ENCODE peak calls at places on chromosomes 5 and 9, in ten cellular contexts. One of them, this sample, is unnamed.

GRCh38 chr5:138000102-138000723 is 32.7 kb downstream of the FAM13B start:
- DNase-seq in Calu3: peak
- DNase-seq in GM06990: no peak
- DNase-seq in CD8-positive, alpha-beta T cell: no peak
- DNase-seq in bronchial epithelial cell: peak
- DNase-seq in nephron progenitor cell: no peak
- DNase-seq in AG09309: no peak
- DNase-seq in A549: peak
- DNase-seq in ovary: peak
- DNase-seq in foreskin fibroblast: peak
- DNase-seq in this sample: peak

GRCh38 chr9:107755267-107755666 is 265.7 kb upstream of the KLF4 start:
- DNase-seq in Calu3: peak
- DNase-seq in GM06990: no peak
- DNase-seq in CD8-positive, alpha-beta T cell: no peak
- DNase-seq in bronchial epithelial cell: peak
- DNase-seq in nephron progenitor cell: no peak
- DNase-seq in AG09309: no peak
- DNase-seq in A549: no peak
- DNase-seq in ovary: no peak
- DNase-seq in foreskin fibroblast: peak
- DNase-seq in this sample: peak

GRCh38 chr9:87670572-87671264 is 55.2 kb upstream of the CTSL start:
- DNase-seq in Calu3: no peak
- DNase-seq in GM06990: no peak
- DNase-seq in CD8-positive, alpha-beta T cell: no peak
- DNase-seq in bronchial epithelial cell: no peak
- DNase-seq in nephron progenitor cell: no peak
- DNase-seq in AG09309: no peak
- DNase-seq in A549: no peak
- DNase-seq in ovary: no peak
- DNase-seq in foreskin fibroblast: no peak
- DNase-seq in this sample: no peak

GRCh38 chr9:70561805-70562395 is 147.4 kb upstream of the KLF9 start:
- DNase-seq in Calu3: no peak
- DNase-seq in GM06990: no peak
- DNase-seq in CD8-positive, alpha-beta T cell: no peak
- DNase-seq in bronchial epithelial cell: no peak
- DNase-seq in nephron progenitor cell: no peak
- DNase-seq in AG09309: no peak
- DNase-seq in A549: no peak
- DNase-seq in ovary: no peak
- DNase-seq in foreskin fibroblast: no peak
- DNase-seq in this sample: no peak

GRCh38 chr5:153552886-153553285 is 62.4 kb downstream of the GRIA1 start:
- DNase-seq in Calu3: no peak
- DNase-seq in GM06990: no peak
- DNase-seq in CD8-positive, alpha-beta T cell: no peak
- DNase-seq in bronchial epithelial cell: no peak
- DNase-seq in nephron progenitor cell: no peak
- DNase-seq in AG09309: peak
- DNase-seq in A549: no peak
- DNase-seq in ovary: no peak
- DNase-seq in foreskin fibroblast: peak
- DNase-seq in this sample: no peak

GRCh38 chr9:127792417-127793031 is 6.7 kb downstream of the CDK9 start:
- DNase-seq in Calu3: no peak
- DNase-seq in GM06990: no peak
- DNase-seq in CD8-positive, alpha-beta T cell: no peak
- DNase-seq in bronchial epithelial cell: no peak
- DNase-seq in nephron progenitor cell: no peak
- DNase-seq in AG09309: no peak
- DNase-seq in A549: no peak
- DNase-seq in ovary: no peak
- DNase-seq in foreskin fibroblast: no peak
- DNase-seq in this sample: no peak

GRCh38 chr5:7017004-7017770 is 304.0 kb downstream of the TENT4A start:
- DNase-seq in Calu3: no peak
- DNase-seq in GM06990: no peak
- DNase-seq in CD8-positive, alpha-beta T cell: no peak
- DNase-seq in bronchial epithelial cell: no peak
- DNase-seq in nephron progenitor cell: no peak
- DNase-seq in AG09309: no peak
- DNase-seq in A549: no peak
- DNase-seq in ovary: no peak
- DNase-seq in foreskin fibroblast: no peak
- DNase-seq in this sample: no peak

GRCh38 chr5:170741801-170742200 is 41.7 kb upstream of the GABRP start:
- DNase-seq in Calu3: no peak
- DNase-seq in GM06990: no peak
- DNase-seq in CD8-positive, alpha-beta T cell: no peak
- DNase-seq in bronchial epithelial cell: no peak
- DNase-seq in nephron progenitor cell: no peak
- DNase-seq in AG09309: no peak
- DNase-seq in A549: no peak
- DNase-seq in ovary: no peak
- DNase-seq in foreskin fibroblast: no peak
- DNase-seq in this sample: no peak

GRCh38 chr9:114969269-114969668 is 38.9 kb upstream of the TNFSF8 start:
- DNase-seq in Calu3: no peak
- DNase-seq in GM06990: no peak
- DNase-seq in CD8-positive, alpha-beta T cell: no peak
- DNase-seq in bronchial epithelial cell: peak
- DNase-seq in nephron progenitor cell: no peak
- DNase-seq in AG09309: no peak
- DNase-seq in A549: no peak
- DNase-seq in ovary: no peak
- DNase-seq in foreskin fibroblast: no peak
- DNase-seq in this sample: no peak

GRCh38 chr5:143576721-143577484 is 173.4 kb upstream of the NR3C1 start:
- DNase-seq in Calu3: peak
- DNase-seq in GM06990: no peak
- DNase-seq in CD8-positive, alpha-beta T cell: no peak
- DNase-seq in bronchial epithelial cell: peak
- DNase-seq in nephron progenitor cell: no peak
- DNase-seq in AG09309: no peak
- DNase-seq in A549: no peak
- DNase-seq in ovary: no peak
- DNase-seq in foreskin fibroblast: peak
- DNase-seq in this sample: no peak

GRCh38 chr9:81678088-81678487 is 11.3 kb downstream of the TLE1 start:
- DNase-seq in Calu3: no peak
- DNase-seq in GM06990: no peak
- DNase-seq in CD8-positive, alpha-beta T cell: no peak
- DNase-seq in bronchial epithelial cell: no peak
- DNase-seq in nephron progenitor cell: no peak
- DNase-seq in AG09309: no peak
- DNase-seq in A549: no peak
- DNase-seq in ovary: no peak
- DNase-seq in foreskin fibroblast: no peak
- DNase-seq in this sample: no peak

GRCh38 chr9:81669011-81669739 is 20.2 kb downstream of the TLE1 start:
- DNase-seq in Calu3: no peak
- DNase-seq in GM06990: no peak
- DNase-seq in CD8-positive, alpha-beta T cell: no peak
- DNase-seq in bronchial epithelial cell: no peak
- DNase-seq in nephron progenitor cell: no peak
- DNase-seq in AG09309: no peak
- DNase-seq in A549: no peak
- DNase-seq in ovary: no peak
- DNase-seq in foreskin fibroblast: no peak
- DNase-seq in this sample: no peak

GRCh38 chr9:81671880-81672280 is 17.5 kb downstream of the TLE1 start:
- DNase-seq in Calu3: no peak
- DNase-seq in GM06990: no peak
- DNase-seq in CD8-positive, alpha-beta T cell: no peak
- DNase-seq in bronchial epithelial cell: no peak
- DNase-seq in nephron progenitor cell: no peak
- DNase-seq in AG09309: no peak
- DNase-seq in A549: no peak
- DNase-seq in ovary: peak
- DNase-seq in foreskin fibroblast: no peak
- DNase-seq in this sample: no peak

GRCh38 chr9:81673310-81673709 is 16.0 kb downstream of the TLE1 start:
- DNase-seq in Calu3: no peak
- DNase-seq in GM06990: no peak
- DNase-seq in CD8-positive, alpha-beta T cell: no peak
- DNase-seq in bronchial epithelial cell: no peak
- DNase-seq in nephron progenitor cell: no peak
- DNase-seq in AG09309: no peak
- DNase-seq in A549: no peak
- DNase-seq in ovary: no peak
- DNase-seq in foreskin fibroblast: no peak
- DNase-seq in this sample: no peak
- TF ChIP-seq CTCF in Calu3: no peak
- TF ChIP-seq CTCF in GM06990: no peak
- TF ChIP-seq CTCF in CD8-positive, alpha-beta T cell: no peak
- TF ChIP-seq CTCF in bronchial epithelial cell: no peak
- TF ChIP-seq CTCF in nephron progenitor cell: no peak
- TF ChIP-seq CTCF in AG09309: no peak
- TF ChIP-seq CTCF in A549: no peak
- TF ChIP-seq CTCF in ovary: no peak
- TF ChIP-seq CTCF in foreskin fibroblast: no peak
- TF ChIP-seq CTCF in this sample: no peak

GRCh38 chr5:140148508-140148907 is 22.8 kb downstream of the IGIP start:
- DNase-seq in Calu3: peak
- DNase-seq in GM06990: no peak
- DNase-seq in CD8-positive, alpha-beta T cell: no peak
- DNase-seq in bronchial epithelial cell: no peak
- DNase-seq in nephron progenitor cell: peak
- DNase-seq in AG09309: no peak
- DNase-seq in A549: peak
- DNase-seq in ovary: no peak
- DNase-seq in foreskin fibroblast: peak
- DNase-seq in this sample: no peak
- TF ChIP-seq CTCF in Calu3: no peak
- TF ChIP-seq CTCF in GM06990: no peak
- TF ChIP-seq CTCF in CD8-positive, alpha-beta T cell: no peak
- TF ChIP-seq CTCF in bronchial epithelial cell: no peak
- TF ChIP-seq CTCF in nephron progenitor cell: no peak
- TF ChIP-seq CTCF in AG09309: no peak
- TF ChIP-seq CTCF in A549: no peak
- TF ChIP-seq CTCF in ovary: no peak
- TF ChIP-seq CTCF in foreskin fibroblast: peak
- TF ChIP-seq CTCF in this sample: no peak

GRCh38 chr5:67989457-67989856 is 226.1 kb upstream of the PIK3R1 start:
- DNase-seq in Calu3: no peak
- DNase-seq in GM06990: no peak
- DNase-seq in CD8-positive, alpha-beta T cell: no peak
- DNase-seq in bronchial epithelial cell: peak
- DNase-seq in nephron progenitor cell: no peak
- DNase-seq in AG09309: peak
- DNase-seq in A549: no peak
- DNase-seq in ovary: no peak
- DNase-seq in foreskin fibroblast: peak
- DNase-seq in this sample: no peak
- TF ChIP-seq CTCF in Calu3: no peak
- TF ChIP-seq CTCF in GM06990: no peak
- TF ChIP-seq CTCF in CD8-positive, alpha-beta T cell: no peak
- TF ChIP-seq CTCF in bronchial epithelial cell: no peak
- TF ChIP-seq CTCF in nephron progenitor cell: no peak
- TF ChIP-seq CTCF in AG09309: no peak
- TF ChIP-seq CTCF in A549: no peak
- TF ChIP-seq CTCF in ovary: no peak
- TF ChIP-seq CTCF in foreskin fibroblast: no peak
- TF ChIP-seq CTCF in this sample: no peak

DNA sequence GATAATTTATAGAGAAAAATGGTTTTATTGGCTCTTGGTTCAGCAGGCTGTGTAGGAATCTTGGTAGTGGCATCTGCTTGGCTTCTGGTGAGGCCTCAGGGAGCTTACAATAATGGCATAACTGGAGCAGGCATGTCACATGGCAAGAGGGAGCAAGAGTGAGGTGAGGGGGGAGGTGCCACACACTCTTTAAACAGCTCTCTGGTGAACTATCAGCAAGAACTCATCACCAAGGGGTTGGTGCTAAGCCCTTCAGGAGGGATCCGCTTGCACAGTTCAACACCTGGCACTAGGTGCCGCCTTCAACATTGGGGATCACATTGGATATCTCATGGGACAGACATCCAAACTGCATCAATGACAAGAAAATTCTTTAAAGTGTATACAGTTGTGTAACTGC is 10.5 kb downstream of the GPBP1 start:
- DNase-seq in Calu3: peak
- DNase-seq in GM06990: no peak
- DNase-seq in CD8-positive, alpha-beta T cell: no peak
- DNase-seq in bronchial epithelial cell: no peak
- DNase-seq in nephron progenitor cell: no peak
- DNase-seq in AG09309: no peak
- DNase-seq in A549: no peak
- DNase-seq in ovary: no peak
- DNase-seq in foreskin fibroblast: no peak
- DNase-seq in this sample: peak
- TF ChIP-seq CTCF in Calu3: peak
- TF ChIP-seq CTCF in GM06990: no peak
- TF ChIP-seq CTCF in CD8-positive, alpha-beta T cell: no peak
- TF ChIP-seq CTCF in bronchial epithelial cell: no peak
- TF ChIP-seq CTCF in nephron progenitor cell: no peak
- TF ChIP-seq CTCF in AG09309: no peak
- TF ChIP-seq CTCF in A549: no peak
- TF ChIP-seq CTCF in ovary: no peak
- TF ChIP-seq CTCF in foreskin fibroblast: no peak
- TF ChIP-seq CTCF in this sample: no peak

DNA sequence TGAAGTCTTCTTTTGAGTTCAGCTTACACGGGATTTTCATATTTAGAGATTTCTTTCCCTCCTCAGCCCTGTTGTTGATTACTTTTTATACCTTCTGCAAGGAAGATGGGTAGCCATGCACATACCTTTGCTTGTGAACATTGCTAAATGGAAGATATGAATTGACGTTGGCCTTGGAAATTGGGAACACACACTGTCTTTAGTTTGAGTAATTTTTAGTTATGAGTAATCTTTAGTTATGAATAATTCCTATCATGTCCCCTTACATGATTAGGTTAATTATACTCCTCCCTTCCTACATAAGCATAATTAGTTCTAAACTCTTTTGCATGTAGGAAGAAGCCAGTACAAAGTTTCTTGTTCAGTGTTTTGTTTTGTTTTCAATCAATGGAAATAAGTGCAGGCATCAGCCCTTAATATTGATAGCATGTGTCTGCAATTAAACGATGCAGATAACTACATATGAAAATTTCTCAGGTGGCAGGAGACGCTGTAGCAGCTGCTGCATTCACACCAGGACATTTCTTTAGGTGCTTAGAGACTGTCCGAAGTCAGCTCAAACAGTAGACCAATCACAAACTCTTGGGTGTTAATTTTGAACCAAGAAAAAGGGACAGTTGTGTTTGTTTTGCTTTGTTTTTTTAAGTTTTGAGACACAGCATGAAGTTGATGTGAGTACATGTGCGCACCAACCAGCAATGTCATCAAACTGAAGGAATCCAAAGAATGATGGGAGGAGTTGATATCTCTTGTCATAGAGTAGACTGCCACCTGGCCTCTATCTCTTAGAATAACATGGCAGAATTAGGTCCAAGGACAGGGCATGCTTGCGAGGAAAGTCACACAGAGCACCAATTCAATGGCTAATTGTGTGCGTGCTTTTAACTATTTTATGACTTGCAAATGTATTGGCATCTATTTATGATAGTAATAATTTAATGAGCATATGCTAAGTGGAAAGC is 51.4 kb downstream of the SMARCA2 start:
- DNase-seq in Calu3: no peak
- DNase-seq in GM06990: no peak
- DNase-seq in CD8-positive, alpha-beta T cell: no peak
- DNase-seq in bronchial epithelial cell: peak
- DNase-seq in nephron progenitor cell: no peak
- DNase-seq in AG09309: no peak
- DNase-seq in A549: no peak
- DNase-seq in ovary: no peak
- DNase-seq in foreskin fibroblast: peak
- DNase-seq in this sample: no peak
- TF ChIP-seq CTCF in Calu3: no peak
- TF ChIP-seq CTCF in GM06990: peak
- TF ChIP-seq CTCF in CD8-positive, alpha-beta T cell: peak
- TF ChIP-seq CTCF in bronchial epithelial cell: peak
- TF ChIP-seq CTCF in nephron progenitor cell: no peak
- TF ChIP-seq CTCF in AG09309: peak
- TF ChIP-seq CTCF in A549: peak
- TF ChIP-seq CTCF in ovary: no peak
- TF ChIP-seq CTCF in foreskin fibroblast: peak
- TF ChIP-seq CTCF in this sample: no peak

This sample was measured in RWPE1.